ENCODE peak calls at places on chromosomes 13 and 19, in four cellular contexts. C, Y, K and F are unnamed samples.

GRCh38 chr19:41991025-41991424 is 3.0 kb downstream of the ATP1A3 start:
- DNase-seq in C (no peak), K (no peak), Y (no peak), F (no peak)

GRCh38 chr19:6590458-6591319 is at the start of gene CD70:
- DNase-seq in C (no peak), Y (no peak), K (no peak), F (no peak)

GRCh38 chr13:109154146-109154545 is 524.7 kb downstream of the MYO16 start:
- DNase-seq in Y (no peak), C (no peak), K (no peak), F (no peak)

GRCh38 chr19:39065928-39066327 is 18.2 kb upstream of the ACP7 start:
- DNase-seq in C (no peak), K (no peak), Y (no peak), F (no peak)

GRCh38 chr19:8161135-8161646 is 11.8 kb upstream of the FBN3 start:
- DNase-seq in C (no peak), K (peak; percentile 12), Y (no peak), F (no peak)

GRCh38 chr13:76094645-76095044 is 458.5 kb downstream of the LMO7 start:
- DNase-seq in Y (no peak), K (no peak), C (no peak), F (no peak)

GRCh38 chr13:27978301-27978968 is 9.3 kb upstream of the CDX2 start:
- DNase-seq in K (no peak), C (no peak), Y (peak; percentile 19), F (no peak)

GRCh38 chr19:33438987-33439781 is 65.7 kb downstream of the CEBPG start:
- DNase-seq in Y (no peak), C (no peak), K (no peak), F (no peak)

GRCh38 chr13:88461272-88462009 is 790.3 kb downstream of the SLITRK5 start:
- DNase-seq in K (no peak), C (no peak), Y (no peak), F (no peak)

GRCh38 chr13:80979035-80979641 is 638.2 kb upstream of the SPRY2 start:
- DNase-seq in Y (no peak), C (peak; percentile 81), K (peak; percentile 63), F (no peak)